ENCODE peak calls at places on chromosome 7, in seven cellular contexts. C is fibroblast of the aortic adventitia, G is germinal center, L is fibroblast of pulmonary artery, M is NCI-H226, N is anterior cingulate cortex, V is foreskin fibroblast. O is an unnamed sample.

GRCh38 chr7:36015733-36016132 is 137.3 kb upstream of the EEPD1 start:
- DNase-seq in C (peak; percentile 34), G (no peak), L (peak; percentile 34), M (peak; percentile 74), N (no peak), V (no peak), O (no peak)

GRCh38 chr7:156650042-156650441 is 9.5 kb downstream of the RNF32 start:
- DNase-seq in C (no peak), G (no peak), L (peak; percentile 21), M (no peak), N (no peak), V (no peak), O (no peak)

GRCh38 chr7:116671681-116672595 is at the start of gene MET:
- DNase-seq in C (peak; percentile 77), G (peak; percentile 82), L (peak; percentile 73), M (peak; percentile 96), N (peak; percentile 30), V (peak; percentile 80), O (peak; percentile 48)

GRCh38 chr7:32070406-32071360 is at the start of gene PDE1C:
- DNase-seq in C (no peak), G (no peak), L (no peak), M (no peak), N (peak; percentile 40), V (no peak), O (no peak)

GRCh38 chr7:70935854-70936253 is 196.1 kb upstream of the GALNT17 start:
- DNase-seq in C (no peak), G (no peak), L (no peak), M (no peak), N (no peak), V (no peak), O (no peak)

GRCh38 chr7:136266457-136266856 is 289.3 kb upstream of the MTPN start:
- DNase-seq in C (no peak), G (no peak), L (no peak), M (no peak), N (no peak), V (no peak), O (no peak)

GRCh38 chr7:2116903-2117680 is 115.7 kb downstream of the MAD1L1 start:
- DNase-seq in C (peak; percentile 50), G (no peak), L (peak; percentile 39), M (peak; percentile 52), N (peak; percentile 70), V (no peak), O (no peak)

GRCh38 chr7:44958645-44959344 is 20.0 kb downstream of the MYO1G start:
- DNase-seq in C (no peak), G (no peak), L (no peak), M (no peak), N (no peak), V (no peak), O (no peak)

GRCh38 chr7:134690016-134690415 is 43.4 kb downstream of the BPGM start:
- DNase-seq in C (peak; percentile 90), G (no peak), L (peak; percentile 75), M (no peak), N (no peak), V (peak; percentile 44), O (no peak)

GRCh38 chr7:43700059-43700501 is 29.2 kb downstream of the COA1 start:
- DNase-seq in C (peak; percentile 90), G (peak; percentile 36), L (peak; percentile 84), M (peak; percentile 68), N (no peak), V (peak; percentile 40), O (no peak)

GRCh38 chr7:1421020-1421790 is 38.1 kb downstream of the MICALL2 start:
- DNase-seq in C (no peak), G (no peak), L (no peak), M (no peak), N (no peak), V (no peak), O (no peak)

GRCh38 chr7:127504715-127505114 is 80.7 kb downstream of the GCC1 start:
- DNase-seq in C (peak; percentile 14), G (peak; percentile 22), L (peak; percentile 30), M (no peak), N (no peak), V (no peak), O (no peak)

GRCh38 chr7:106485031-106485551 is 175.9 kb downstream of the CCDC71L start:
- DNase-seq in C (peak; percentile 65), G (no peak), L (peak; percentile 45), M (no peak), N (no peak), V (peak; percentile 80), O (no peak)

GRCh38 chr7:100577507-100577906 is 3.8 kb upstream of the SAP25 start:
- DNase-seq in C (no peak), G (no peak), L (no peak), M (no peak), N (no peak), V (no peak), O (no peak)

GRCh38 chr7:50835156-50835555 is 52.5 kb upstream of the GRB10 start:
- DNase-seq in C (no peak), G (no peak), L (no peak), M (peak; percentile 32), N (no peak), V (no peak), O (no peak)

GRCh38 chr7:135990258-135990657 is 13.1 kb upstream of the MTPN start:
- DNase-seq in C (no peak), G (no peak), L (no peak), M (no peak), N (no peak), V (no peak), O (no peak)